ENCODE peak calls at places on chromosomes 16 and 17, in ten cellular contexts. D is left kidney; K is T-helper 1 cell; Y is activated CD4-positive, CD25-positive, alpha-beta regulatory T cell; C is activated T-helper 9 cell treated with anti-CD3 and anti-CD28 coated beads, Interleukin-2, amount 50 U/mL, for 16 hours; O is stimulated activated CD4-positive, alpha-beta T cell treated with anti-CD3 and anti-CD28 coated beads, TNF-alpha, amount 100 ng/mL, for 48 hours; J is CD4-positive, alpha-beta T cell; H is NCI-H1092; A is activated naive CD4-positive, alpha-beta T cell treated with anti-CD3 and anti-CD28 coated beads, Interleukin-2, amount 50 U/mL, for 16 hours; R is mammary epithelial cell. P is an unnamed sample.

GRCh38 chr17:66716236-66717026 is 118.5 kb upstream of the CACNG5 start:
- DNase-seq in R (no peak), D (peak), H (peak), K (no peak), C (no peak), J (no peak), A (no peak), Y (no peak), O (no peak), P (no peak)

GRCh38 chr16:73126453-73126853 is 78.5 kb upstream of the ZFHX3 start:
- DNase-seq in O (no peak), K (no peak), C (no peak), R (peak), A (no peak), Y (no peak), J (no peak), H (no peak), D (no peak), P (peak)

GRCh38 chr16:81567987-81568748 is 123.6 kb downstream of the CMIP start:
- DNase-seq in O (peak), R (peak), K (no peak), H (no peak), D (no peak), C (peak), A (peak), J (no peak), Y (no peak), P (peak)

GRCh38 chr17:19237389-19238166 is 412 bp downstream of the EPN2 start:
- DNase-seq in Y (no peak), C (peak), D (peak), H (no peak), O (peak), K (peak), R (peak), J (peak), A (peak), P (no peak)

GRCh38 chr16:66397736-66398433 is 29.2 kb upstream of the BEAN1 start:
- DNase-seq in D (no peak), J (no peak), R (no peak), A (no peak), O (no peak), H (no peak), C (no peak), Y (no peak), K (no peak), P (no peak)

GRCh38 chr17:72516772-72517399 is 396.1 kb downstream of the SOX9 start:
- DNase-seq in R (no peak), J (no peak), D (peak), Y (no peak), H (no peak), K (no peak), O (no peak), A (no peak), C (no peak), P (peak)

GRCh38 chr16:14449790-14450463 is 180.1 kb downstream of the PARN start:
- DNase-seq in C (no peak), O (no peak), H (no peak), D (no peak), Y (no peak), R (no peak), J (no peak), A (no peak), K (no peak), P (peak)

GRCh38 chr17:34445145-34445544 is 82.1 kb upstream of the CCL1 start:
- DNase-seq in D (no peak), J (no peak), R (no peak), K (no peak), C (no peak), H (no peak), O (no peak), A (no peak), Y (no peak), P (no peak)

GRCh38 chr17:17372856-17373520 is 69.8 kb downstream of the NT5M start:
- DNase-seq in C (no peak), D (no peak), Y (no peak), J (no peak), K (no peak), A (no peak), R (no peak), O (no peak), H (no peak), P (no peak)